ENCODE peak calls at places on chromosomes 16 and 17, in nine cellular contexts. One of them, this sample, is unnamed.

GRCh38 chr16:14321542-14321941 is 250.4 kb downstream of the MRTFB start:
- DNase-seq in C1 segment of cervical spinal cord: no peak
- DNase-seq in mammary epithelial cell: peak; percentile 59
- DNase-seq in Caki2: no peak
- DNase-seq in ACHN: no peak
- DNase-seq in NCI-H1694 treated with DMSO at 0.1 percent for 48 hours: peak; percentile 65
- DNase-seq in left colon: no peak
- DNase-seq in GM20000: no peak
- DNase-seq in NAMALWA: no peak
- DNase-seq in this sample: no peak

GRCh38 chr16:56918467-56919012 is 13.4 kb upstream of the HERPUD1 start:
- DNase-seq in Caki2: no peak
- DNase-seq in NAMALWA: no peak
- DNase-seq in mammary epithelial cell: no peak
- DNase-seq in ACHN: no peak
- DNase-seq in GM20000: no peak
- DNase-seq in left colon: no peak
- DNase-seq in NCI-H1694 treated with DMSO at 0.1 percent for 48 hours: no peak
- DNase-seq in C1 segment of cervical spinal cord: no peak
- DNase-seq in this sample: no peak

GRCh38 chr16:50974438-50975036 is 176.5 kb downstream of the SALL1 start:
- DNase-seq in mammary epithelial cell: no peak
- DNase-seq in GM20000: no peak
- DNase-seq in C1 segment of cervical spinal cord: no peak
- DNase-seq in Caki2: peak; percentile 75
- DNase-seq in left colon: no peak
- DNase-seq in ACHN: peak; percentile 12
- DNase-seq in NCI-H1694 treated with DMSO at 0.1 percent for 48 hours: no peak
- DNase-seq in NAMALWA: no peak
- DNase-seq in this sample: no peak

GRCh38 chr17:81453712-81454111 is 58.5 kb downstream of the BAHCC1 start:
- DNase-seq in NCI-H1694 treated with DMSO at 0.1 percent for 48 hours: no peak
- DNase-seq in mammary epithelial cell: no peak
- DNase-seq in NAMALWA: no peak
- DNase-seq in ACHN: no peak
- DNase-seq in left colon: no peak
- DNase-seq in C1 segment of cervical spinal cord: no peak
- DNase-seq in GM20000: no peak
- DNase-seq in Caki2: no peak
- DNase-seq in this sample: peak; percentile 70

GRCh38 chr17:41848788-41849187 is 11.2 kb downstream of the KLHL10 start:
- DNase-seq in NCI-H1694 treated with DMSO at 0.1 percent for 48 hours: no peak
- DNase-seq in left colon: no peak
- DNase-seq in GM20000: no peak
- DNase-seq in ACHN: no peak
- DNase-seq in Caki2: no peak
- DNase-seq in NAMALWA: no peak
- DNase-seq in mammary epithelial cell: no peak
- DNase-seq in C1 segment of cervical spinal cord: no peak
- DNase-seq in this sample: no peak

GRCh38 chr17:17959520-17960361 is 12.5 kb downstream of the TOM1L2 start:
- DNase-seq in C1 segment of cervical spinal cord: no peak
- DNase-seq in NAMALWA: no peak
- DNase-seq in Caki2: peak; percentile 73
- DNase-seq in ACHN: peak; percentile 90
- DNase-seq in mammary epithelial cell: no peak
- DNase-seq in left colon: no peak
- DNase-seq in NCI-H1694 treated with DMSO at 0.1 percent for 48 hours: no peak
- DNase-seq in GM20000: peak; percentile 81
- DNase-seq in this sample: no peak

GRCh38 chr17:42673885-42674754 is 2.7 kb downstream of the PLEKHH3 start:
- DNase-seq in GM20000: peak; percentile 86
- DNase-seq in NAMALWA: peak; percentile 67
- DNase-seq in ACHN: peak; percentile 62
- DNase-seq in Caki2: no peak
- DNase-seq in NCI-H1694 treated with DMSO at 0.1 percent for 48 hours: peak; percentile 36
- DNase-seq in left colon: peak; percentile 62
- DNase-seq in mammary epithelial cell: peak; percentile 31
- DNase-seq in C1 segment of cervical spinal cord: no peak
- DNase-seq in this sample: peak; percentile 84

GRCh38 chr17:80694085-80694991 is 149.7 kb downstream of the RPTOR start:
- DNase-seq in GM20000: no peak
- DNase-seq in ACHN: no peak
- DNase-seq in left colon: no peak
- DNase-seq in Caki2: no peak
- DNase-seq in C1 segment of cervical spinal cord: no peak
- DNase-seq in NCI-H1694 treated with DMSO at 0.1 percent for 48 hours: peak; percentile 81
- DNase-seq in mammary epithelial cell: no peak
- DNase-seq in NAMALWA: no peak
- DNase-seq in this sample: no peak

GRCh38 chr16:3112058-3112880 is at the start of gene ZNF205:
- DNase-seq in mammary epithelial cell: peak; percentile 71
- DNase-seq in ACHN: peak; percentile 88
- DNase-seq in left colon: peak; percentile 84
- DNase-seq in C1 segment of cervical spinal cord: peak; percentile 62
- DNase-seq in NAMALWA: no peak
- DNase-seq in GM20000: no peak
- DNase-seq in Caki2: peak; percentile 78
- DNase-seq in NCI-H1694 treated with DMSO at 0.1 percent for 48 hours: peak; percentile 49
- DNase-seq in this sample: no peak

GRCh38 chr16:83804366-83804765 is 3.4 kb upstream of the HSBP1 start:
- DNase-seq in C1 segment of cervical spinal cord: no peak
- DNase-seq in Caki2: no peak
- DNase-seq in left colon: no peak
- DNase-seq in GM20000: no peak
- DNase-seq in NAMALWA: no peak
- DNase-seq in mammary epithelial cell: no peak
- DNase-seq in ACHN: no peak
- DNase-seq in NCI-H1694 treated with DMSO at 0.1 percent for 48 hours: no peak
- DNase-seq in this sample: no peak